ENCODE peak calls at places on chromosomes 6 and 20, in nine cellular contexts. Z, U, F, V, W, L, K, R and A are unnamed samples.

GRCh38 chr6:157078326-157078725 is 245.0 kb downstream of the TMEM242 start:
- DNase-seq in V (no peak), W (no peak), F (no peak), L (no peak), R (no peak), K (no peak), Z (peak), U (no peak), A (no peak)

GRCh38 chr6:41727705-41728072 is 7.7 kb downstream of the TFEB start:
- DNase-seq in U (no peak), R (no peak), W (no peak), L (no peak), K (no peak), F (no peak), Z (no peak), V (no peak), A (no peak)

GRCh38 chr6:105321207-105321606 is 81.7 kb downstream of the PREP start:
- DNase-seq in V (no peak), R (no peak), Z (no peak), K (no peak), W (no peak), F (no peak), U (no peak), L (no peak), A (no peak)

GRCh38 chr6:89313006-89313405 is 2.1 kb downstream of the GABRR2 start:
- DNase-seq in U (no peak), Z (peak), W (peak), K (no peak), R (peak), V (no peak), L (no peak), F (no peak), A (peak)

GRCh38 chr6:44386929-44387345 is 569 bp upstream of the CDC5L start:
- DNase-seq in K (no peak), U (peak), V (no peak), W (no peak), Z (no peak), R (peak), L (peak), F (no peak), A (no peak)

GRCh38 chr6:154950979-154951378 is 44.1 kb upstream of the TIAM2 start:
- DNase-seq in L (no peak), K (no peak), R (no peak), F (no peak), Z (no peak), W (no peak), U (no peak), V (no peak), A (no peak)

GRCh38 chr6:111714403-111715270 is 109.0 kb upstream of the TRAF3IP2 start:
- DNase-seq in Z (no peak), U (no peak), K (no peak), R (no peak), V (no peak), L (no peak), W (no peak), F (no peak), A (no peak)

GRCh38 chr20:19661717-19662637 is 96.1 kb upstream of the RIN2 start:
- DNase-seq in Z (peak), R (peak), K (peak), V (peak), L (peak), F (peak), U (peak), W (no peak), A (peak)

GRCh38 chr20:2335096-2335495 is 39.3 kb downstream of the TGM3 start:
- DNase-seq in W (no peak), U (no peak), F (no peak), K (no peak), Z (no peak), L (no peak), R (no peak), V (no peak), A (no peak)

GRCh38 chr6:3798211-3798909 is 46.8 kb upstream of the PXDC1 start:
- DNase-seq in Z (peak), U (no peak), V (no peak), R (no peak), K (no peak), W (no peak), F (no peak), L (no peak), A (no peak)

GRCh38 chr6:148760568-148761531 is 14.0 kb downstream of the UST start:
- DNase-seq in U (peak), V (no peak), F (peak), L (peak), Z (peak), R (peak), K (peak), W (peak), A (peak)

GRCh38 chr6:119540417-119540816 is 190.9 kb upstream of the MAN1A1 start:
- DNase-seq in V (no peak), R (no peak), K (no peak), W (no peak), F (no peak), U (no peak), L (no peak), Z (no peak), A (no peak)

GRCh38 chr6:152571089-152571488 is 66.1 kb downstream of the SYNE1 start:
- DNase-seq in F (no peak), K (no peak), W (no peak), U (no peak), L (no peak), V (no peak), R (peak), Z (no peak), A (no peak)

GRCh38 chr6:41785689-41786450 is 1.6 kb upstream of the TOMM6 start:
- DNase-seq in Z (peak), V (no peak), R (peak), U (no peak), K (peak), W (no peak), L (no peak), F (no peak), A (peak)

GRCh38 chr6:34393191-34393967 is 910 bp upstream of the NUDT3 start:
- DNase-seq in V (no peak), K (no peak), W (no peak), F (no peak), R (no peak), L (no peak), Z (no peak), U (no peak), A (no peak)

GRCh38 chr6:16229710-16230109 is 8.7 kb upstream of the GMPR start:
- DNase-seq in L (no peak), W (no peak), K (no peak), V (no peak), Z (no peak), R (no peak), U (no peak), F (no peak), A (no peak)